ENCODE peak calls at places on chromosomes 5 and 9, in six cellular contexts. One of them, this sample, is unnamed.

GRCh38 chr5:158534203-158534602 is 565.5 kb downstream of the EBF1 start:
- ATAC-seq in activated CD8-positive, alpha-beta T cell treated with anti-CD3 and anti-CD28 coated beads for 36 hours: no peak
- ATAC-seq in left lung: no peak
- ATAC-seq in CD4-positive, alpha-beta T cell: no peak
- ATAC-seq in effector memory CD8-positive, alpha-beta T cell: no peak
- ATAC-seq in heart right ventricle: no peak
- ATAC-seq in this sample: no peak

GRCh38 chr9:107269254-107269653 is 13.8 kb upstream of the RAD23B start:
- ATAC-seq in activated CD8-positive, alpha-beta T cell treated with anti-CD3 and anti-CD28 coated beads for 36 hours: no peak
- ATAC-seq in left lung: no peak
- ATAC-seq in CD4-positive, alpha-beta T cell: no peak
- ATAC-seq in effector memory CD8-positive, alpha-beta T cell: no peak
- ATAC-seq in heart right ventricle: no peak
- ATAC-seq in this sample: no peak

GRCh38 chr5:39120052-39120420 is 45.8 kb upstream of the RICTOR start:
- ATAC-seq in activated CD8-positive, alpha-beta T cell treated with anti-CD3 and anti-CD28 coated beads for 36 hours: no peak
- ATAC-seq in left lung: no peak
- ATAC-seq in CD4-positive, alpha-beta T cell: no peak
- ATAC-seq in effector memory CD8-positive, alpha-beta T cell: no peak
- ATAC-seq in heart right ventricle: no peak
- ATAC-seq in this sample: no peak

GRCh38 chr9:127253446-127253845 is 11.1 kb upstream of the GARNL3 start:
- ATAC-seq in activated CD8-positive, alpha-beta T cell treated with anti-CD3 and anti-CD28 coated beads for 36 hours: no peak
- ATAC-seq in left lung: no peak
- ATAC-seq in CD4-positive, alpha-beta T cell: no peak
- ATAC-seq in effector memory CD8-positive, alpha-beta T cell: no peak
- ATAC-seq in heart right ventricle: no peak
- ATAC-seq in this sample: no peak

GRCh38 chr9:127531676-127532075 is 80.4 kb downstream of the LRSAM1 start:
- ATAC-seq in activated CD8-positive, alpha-beta T cell treated with anti-CD3 and anti-CD28 coated beads for 36 hours: no peak
- ATAC-seq in left lung: no peak
- ATAC-seq in CD4-positive, alpha-beta T cell: no peak
- ATAC-seq in effector memory CD8-positive, alpha-beta T cell: no peak
- ATAC-seq in heart right ventricle: no peak
- ATAC-seq in this sample: no peak

GRCh38 chr9:19521205-19521604 is 112.4 kb downstream of the ACER2 start:
- ATAC-seq in activated CD8-positive, alpha-beta T cell treated with anti-CD3 and anti-CD28 coated beads for 36 hours: no peak
- ATAC-seq in left lung: no peak
- ATAC-seq in CD4-positive, alpha-beta T cell: no peak
- ATAC-seq in effector memory CD8-positive, alpha-beta T cell: no peak
- ATAC-seq in heart right ventricle: no peak
- ATAC-seq in this sample: no peak

GRCh38 chr5:138188632-138189031 is 9.7 kb downstream of the KIF20A start:
- ATAC-seq in activated CD8-positive, alpha-beta T cell treated with anti-CD3 and anti-CD28 coated beads for 36 hours: no peak
- ATAC-seq in left lung: no peak
- ATAC-seq in CD4-positive, alpha-beta T cell: no peak
- ATAC-seq in effector memory CD8-positive, alpha-beta T cell: no peak
- ATAC-seq in heart right ventricle: peak; percentile 69
- ATAC-seq in this sample: no peak

GRCh38 chr5:56698463-56699381 is 116.6 kb upstream of the MAP3K1 start:
- ATAC-seq in activated CD8-positive, alpha-beta T cell treated with anti-CD3 and anti-CD28 coated beads for 36 hours: no peak
- ATAC-seq in left lung: no peak
- ATAC-seq in CD4-positive, alpha-beta T cell: peak; percentile 39
- ATAC-seq in effector memory CD8-positive, alpha-beta T cell: no peak
- ATAC-seq in heart right ventricle: peak; percentile 75
- ATAC-seq in this sample: no peak

GRCh38 chr5:54769072-54769471 is 216.3 kb downstream of the ESM1 start:
- ATAC-seq in activated CD8-positive, alpha-beta T cell treated with anti-CD3 and anti-CD28 coated beads for 36 hours: no peak
- ATAC-seq in left lung: peak; percentile 21
- ATAC-seq in CD4-positive, alpha-beta T cell: no peak
- ATAC-seq in effector memory CD8-positive, alpha-beta T cell: no peak
- ATAC-seq in heart right ventricle: no peak
- ATAC-seq in this sample: no peak

GRCh38 chr5:178312900-178313299 is 80.3 kb upstream of the PHYKPL start:
- ATAC-seq in activated CD8-positive, alpha-beta T cell treated with anti-CD3 and anti-CD28 coated beads for 36 hours: no peak
- ATAC-seq in left lung: peak; percentile 70
- ATAC-seq in CD4-positive, alpha-beta T cell: no peak
- ATAC-seq in effector memory CD8-positive, alpha-beta T cell: no peak
- ATAC-seq in heart right ventricle: no peak
- ATAC-seq in this sample: no peak

GRCh38 chr5:91840412-91840811 is 457.3 kb upstream of the ARRDC3 start:
- ATAC-seq in activated CD8-positive, alpha-beta T cell treated with anti-CD3 and anti-CD28 coated beads for 36 hours: no peak
- ATAC-seq in left lung: no peak
- ATAC-seq in CD4-positive, alpha-beta T cell: no peak
- ATAC-seq in effector memory CD8-positive, alpha-beta T cell: no peak
- ATAC-seq in heart right ventricle: no peak
- ATAC-seq in this sample: no peak

GRCh38 chr5:179332741-179333290 is 12.4 kb downstream of the ADAMTS2 start:
- ATAC-seq in activated CD8-positive, alpha-beta T cell treated with anti-CD3 and anti-CD28 coated beads for 36 hours: no peak
- ATAC-seq in left lung: no peak
- ATAC-seq in CD4-positive, alpha-beta T cell: no peak
- ATAC-seq in effector memory CD8-positive, alpha-beta T cell: no peak
- ATAC-seq in heart right ventricle: no peak
- ATAC-seq in this sample: no peak

GRCh38 chr5:89946514-89946913 is 463.0 kb downstream of the CETN3 start:
- ATAC-seq in activated CD8-positive, alpha-beta T cell treated with anti-CD3 and anti-CD28 coated beads for 36 hours: no peak
- ATAC-seq in left lung: no peak
- ATAC-seq in CD4-positive, alpha-beta T cell: no peak
- ATAC-seq in effector memory CD8-positive, alpha-beta T cell: no peak
- ATAC-seq in heart right ventricle: peak; percentile 52
- ATAC-seq in this sample: no peak

GRCh38 chr5:93572101-93572772 is 8.8 kb downstream of the NR2F1-AS1 start:
- ATAC-seq in activated CD8-positive, alpha-beta T cell treated with anti-CD3 and anti-CD28 coated beads for 36 hours: peak; percentile 38
- ATAC-seq in left lung: peak; percentile 22
- ATAC-seq in CD4-positive, alpha-beta T cell: no peak
- ATAC-seq in effector memory CD8-positive, alpha-beta T cell: no peak
- ATAC-seq in heart right ventricle: no peak
- ATAC-seq in this sample: no peak

GRCh38 chr9:35495984-35496383 is 6.1 kb downstream of the RUSC2 start:
- ATAC-seq in activated CD8-positive, alpha-beta T cell treated with anti-CD3 and anti-CD28 coated beads for 36 hours: peak; percentile 73
- ATAC-seq in left lung: no peak
- ATAC-seq in CD4-positive, alpha-beta T cell: peak; percentile 52
- ATAC-seq in effector memory CD8-positive, alpha-beta T cell: no peak
- ATAC-seq in heart right ventricle: no peak
- ATAC-seq in this sample: no peak

GRCh38 chr9:120921751-120922181 is 4.8 kb downstream of the TRAF1 start:
- ATAC-seq in activated CD8-positive, alpha-beta T cell treated with anti-CD3 and anti-CD28 coated beads for 36 hours: no peak
- ATAC-seq in left lung: no peak
- ATAC-seq in CD4-positive, alpha-beta T cell: no peak
- ATAC-seq in effector memory CD8-positive, alpha-beta T cell: no peak
- ATAC-seq in heart right ventricle: no peak
- ATAC-seq in this sample: no peak

GRCh38 chr5:169838688-169839087 is 141.6 kb downstream of the INSYN2B start:
- ATAC-seq in activated CD8-positive, alpha-beta T cell treated with anti-CD3 and anti-CD28 coated beads for 36 hours: peak; percentile 61
- ATAC-seq in left lung: no peak
- ATAC-seq in CD4-positive, alpha-beta T cell: no peak
- ATAC-seq in effector memory CD8-positive, alpha-beta T cell: no peak
- ATAC-seq in heart right ventricle: no peak
- ATAC-seq in this sample: no peak